ENCODE peak calls at places on chromosome 5, in nine cellular contexts. One of them, this sample, is unnamed.

GRCh38 chr5:97764700-97765099 is 581.7 kb upstream of the RIOK2 start:
- DNase-seq in WTC11: no peak
- DNase-seq in left ventricle myocardium inferior: no peak
- DNase-seq in type B pancreatic cell: no peak
- DNase-seq in natural killer cell: no peak
- DNase-seq in mucosa of descending colon: no peak
- DNase-seq in left lung: no peak
- DNase-seq in body of pancreas: no peak
- DNase-seq in cardiac muscle cell: peak
- DNase-seq in this sample: no peak

GRCh38 chr5:98742395-98743073 is 30.9 kb upstream of the RGMB start:
- DNase-seq in WTC11: no peak
- DNase-seq in left ventricle myocardium inferior: no peak
- DNase-seq in type B pancreatic cell: no peak
- DNase-seq in natural killer cell: no peak
- DNase-seq in mucosa of descending colon: no peak
- DNase-seq in left lung: no peak
- DNase-seq in body of pancreas: no peak
- DNase-seq in cardiac muscle cell: no peak
- DNase-seq in this sample: no peak

GRCh38 chr5:133063965-133064364 is 12.2 kb downstream of the HSPA4 start:
- DNase-seq in WTC11: no peak
- DNase-seq in left ventricle myocardium inferior: no peak
- DNase-seq in type B pancreatic cell: no peak
- DNase-seq in natural killer cell: no peak
- DNase-seq in mucosa of descending colon: no peak
- DNase-seq in left lung: no peak
- DNase-seq in body of pancreas: no peak
- DNase-seq in cardiac muscle cell: no peak
- DNase-seq in this sample: no peak

GRCh38 chr5:113678924-113679575 is 165.6 kb downstream of the YTHDC2 start:
- DNase-seq in WTC11: peak
- DNase-seq in left ventricle myocardium inferior: no peak
- DNase-seq in type B pancreatic cell: no peak
- DNase-seq in natural killer cell: no peak
- DNase-seq in mucosa of descending colon: no peak
- DNase-seq in left lung: no peak
- DNase-seq in body of pancreas: peak
- DNase-seq in cardiac muscle cell: peak
- DNase-seq in this sample: no peak

GRCh38 chr5:39547548-39548154 is 122.9 kb upstream of the DAB2 start:
- DNase-seq in WTC11: no peak
- DNase-seq in left ventricle myocardium inferior: no peak
- DNase-seq in type B pancreatic cell: no peak
- DNase-seq in natural killer cell: no peak
- DNase-seq in mucosa of descending colon: no peak
- DNase-seq in left lung: no peak
- DNase-seq in body of pancreas: peak
- DNase-seq in cardiac muscle cell: peak
- DNase-seq in this sample: no peak

GRCh38 chr5:170633235-170634041 is 129.6 kb downstream of the KCNIP1 start:
- DNase-seq in WTC11: peak
- DNase-seq in left ventricle myocardium inferior: peak
- DNase-seq in type B pancreatic cell: no peak
- DNase-seq in natural killer cell: no peak
- DNase-seq in mucosa of descending colon: no peak
- DNase-seq in left lung: no peak
- DNase-seq in body of pancreas: peak
- DNase-seq in cardiac muscle cell: peak
- DNase-seq in this sample: no peak

GRCh38 chr5:130966990-130967389 is 198.1 kb downstream of the HINT1 start:
- DNase-seq in WTC11: no peak
- DNase-seq in left ventricle myocardium inferior: no peak
- DNase-seq in type B pancreatic cell: no peak
- DNase-seq in natural killer cell: no peak
- DNase-seq in mucosa of descending colon: no peak
- DNase-seq in left lung: no peak
- DNase-seq in body of pancreas: no peak
- DNase-seq in cardiac muscle cell: no peak
- DNase-seq in this sample: no peak

GRCh38 chr5:143592648-143593047 is 189.2 kb upstream of the NR3C1 start:
- DNase-seq in WTC11: no peak
- DNase-seq in left ventricle myocardium inferior: no peak
- DNase-seq in type B pancreatic cell: no peak
- DNase-seq in natural killer cell: no peak
- DNase-seq in mucosa of descending colon: peak
- DNase-seq in left lung: no peak
- DNase-seq in body of pancreas: no peak
- DNase-seq in cardiac muscle cell: peak
- DNase-seq in this sample: no peak

GRCh38 chr5:10737880-10738279 is 23.2 kb downstream of the DAP start:
- DNase-seq in WTC11: no peak
- DNase-seq in left ventricle myocardium inferior: no peak
- DNase-seq in type B pancreatic cell: no peak
- DNase-seq in natural killer cell: no peak
- DNase-seq in mucosa of descending colon: no peak
- DNase-seq in left lung: no peak
- DNase-seq in body of pancreas: no peak
- DNase-seq in cardiac muscle cell: no peak
- DNase-seq in this sample: no peak

GRCh38 chr5:24630925-24631324 is 13.9 kb downstream of the CDH10 start:
- DNase-seq in WTC11: no peak
- DNase-seq in left ventricle myocardium inferior: no peak
- DNase-seq in type B pancreatic cell: no peak
- DNase-seq in natural killer cell: no peak
- DNase-seq in mucosa of descending colon: no peak
- DNase-seq in left lung: no peak
- DNase-seq in body of pancreas: no peak
- DNase-seq in cardiac muscle cell: no peak
- DNase-seq in this sample: no peak

GRCh38 chr5:92308679-92309078 is 925.6 kb upstream of the ARRDC3 start:
- DNase-seq in WTC11: no peak
- DNase-seq in left ventricle myocardium inferior: no peak
- DNase-seq in type B pancreatic cell: no peak
- DNase-seq in natural killer cell: no peak
- DNase-seq in mucosa of descending colon: no peak
- DNase-seq in left lung: no peak
- DNase-seq in body of pancreas: no peak
- DNase-seq in cardiac muscle cell: no peak
- DNase-seq in this sample: no peak

GRCh38 chr5:108311682-108312081 is 70.2 kb downstream of the FBXL17 start:
- DNase-seq in WTC11: no peak
- DNase-seq in left ventricle myocardium inferior: no peak
- DNase-seq in type B pancreatic cell: no peak
- DNase-seq in natural killer cell: no peak
- DNase-seq in mucosa of descending colon: no peak
- DNase-seq in left lung: no peak
- DNase-seq in body of pancreas: no peak
- DNase-seq in cardiac muscle cell: no peak
- DNase-seq in this sample: no peak

GRCh38 chr5:142201471-142201887 is 92.9 kb downstream of the NDFIP1 start:
- DNase-seq in WTC11: no peak
- DNase-seq in left ventricle myocardium inferior: no peak
- DNase-seq in type B pancreatic cell: no peak
- DNase-seq in natural killer cell: no peak
- DNase-seq in mucosa of descending colon: no peak
- DNase-seq in left lung: no peak
- DNase-seq in body of pancreas: no peak
- DNase-seq in cardiac muscle cell: peak
- DNase-seq in this sample: no peak

GRCh38 chr5:131375351-131375750 is 111.5 kb downstream of the CDC42SE2 start:
- DNase-seq in WTC11: no peak
- DNase-seq in left ventricle myocardium inferior: no peak
- DNase-seq in type B pancreatic cell: no peak
- DNase-seq in natural killer cell: no peak
- DNase-seq in mucosa of descending colon: no peak
- DNase-seq in left lung: no peak
- DNase-seq in body of pancreas: no peak
- DNase-seq in cardiac muscle cell: no peak
- DNase-seq in this sample: no peak

GRCh38 chr5:179467441-179467840 is 82.9 kb upstream of the RUFY1 start:
- DNase-seq in WTC11: no peak
- DNase-seq in left ventricle myocardium inferior: no peak
- DNase-seq in type B pancreatic cell: no peak
- DNase-seq in natural killer cell: no peak
- DNase-seq in mucosa of descending colon: no peak
- DNase-seq in left lung: no peak
- DNase-seq in body of pancreas: no peak
- DNase-seq in cardiac muscle cell: no peak
- DNase-seq in this sample: no peak

DNA sequence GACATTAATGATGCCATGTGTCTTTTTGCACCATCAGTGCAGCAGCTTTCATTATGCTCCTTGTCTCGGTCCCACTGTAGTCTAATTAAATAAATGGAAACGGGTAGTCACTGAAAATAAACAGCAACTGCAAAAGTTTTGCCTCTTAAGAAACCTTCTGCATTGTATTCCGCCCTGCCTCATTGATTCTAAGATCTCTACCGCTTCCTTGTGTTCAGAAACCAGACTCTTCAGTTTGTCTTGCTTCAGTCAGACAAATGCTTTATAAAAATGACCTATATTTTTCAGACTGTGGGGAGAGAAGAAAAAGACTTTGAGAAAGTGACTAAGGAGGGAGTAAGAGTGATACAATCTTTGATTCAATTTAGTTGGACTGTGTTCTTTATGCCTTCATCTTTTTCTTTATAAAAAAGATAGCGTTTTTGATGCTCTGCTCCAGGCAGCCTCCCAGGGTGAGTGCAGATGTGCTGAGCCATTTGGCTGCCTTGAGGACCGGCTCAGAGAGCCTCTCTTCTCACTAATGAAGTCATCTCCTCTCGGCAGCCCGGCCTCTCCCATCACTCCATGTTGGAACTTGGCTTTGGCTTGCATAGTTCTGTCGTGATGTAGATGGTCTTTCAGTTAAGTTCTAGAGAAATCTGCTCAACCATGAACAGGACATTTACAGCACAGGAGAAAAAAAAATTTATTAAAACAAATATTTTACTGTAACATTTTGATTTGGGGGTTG is 4.1 kb upstream of the VCAN start:
- DNase-seq in WTC11: no peak
- DNase-seq in left ventricle myocardium inferior: peak
- DNase-seq in type B pancreatic cell: no peak
- DNase-seq in natural killer cell: no peak
- DNase-seq in mucosa of descending colon: no peak
- DNase-seq in left lung: no peak
- DNase-seq in body of pancreas: peak
- DNase-seq in cardiac muscle cell: peak
- DNase-seq in this sample: no peak
- TF ChIP-seq CTCF in WTC11: no peak
- TF ChIP-seq CTCF in left ventricle myocardium inferior: peak
- TF ChIP-seq CTCF in type B pancreatic cell: peak
- TF ChIP-seq CTCF in natural killer cell: no peak
- TF ChIP-seq CTCF in mucosa of descending colon: no peak
- TF ChIP-seq CTCF in left lung: no peak
- TF ChIP-seq CTCF in body of pancreas: no peak
- TF ChIP-seq CTCF in cardiac muscle cell: peak
- TF ChIP-seq CTCF in this sample: no peak

DNA sequence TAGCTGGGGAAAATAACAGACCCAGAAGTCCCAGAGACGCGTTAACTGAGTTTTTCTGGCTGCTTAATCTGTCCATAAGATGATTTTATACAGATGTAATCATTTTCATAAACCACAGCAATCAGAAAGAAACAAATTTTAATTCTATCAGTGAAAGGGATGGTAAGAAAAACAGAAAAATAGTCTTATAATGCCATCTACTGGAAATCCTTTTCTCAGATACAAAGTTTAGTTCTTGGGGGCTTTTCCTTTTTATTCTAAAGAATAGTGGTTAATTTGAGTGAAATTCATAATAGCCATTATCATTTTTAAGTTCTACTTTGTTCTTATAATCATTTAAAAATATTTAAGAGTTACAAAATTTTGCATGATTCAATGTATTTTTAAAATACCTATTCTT is 44.4 kb downstream of the DROSHA start:
- DNase-seq in WTC11: no peak
- DNase-seq in left ventricle myocardium inferior: no peak
- DNase-seq in type B pancreatic cell: no peak
- DNase-seq in natural killer cell: no peak
- DNase-seq in mucosa of descending colon: no peak
- DNase-seq in left lung: no peak
- DNase-seq in body of pancreas: no peak
- DNase-seq in cardiac muscle cell: no peak
- DNase-seq in this sample: no peak
- TF ChIP-seq CTCF in WTC11: no peak
- TF ChIP-seq CTCF in left ventricle myocardium inferior: no peak
- TF ChIP-seq CTCF in type B pancreatic cell: peak
- TF ChIP-seq CTCF in natural killer cell: no peak
- TF ChIP-seq CTCF in mucosa of descending colon: no peak
- TF ChIP-seq CTCF in left lung: no peak
- TF ChIP-seq CTCF in body of pancreas: no peak
- TF ChIP-seq CTCF in cardiac muscle cell: no peak
- TF ChIP-seq CTCF in this sample: peak

GRCh38 chr5:153714732-153715287 is 224.3 kb downstream of the GRIA1 start:
- DNase-seq in WTC11: no peak
- DNase-seq in left ventricle myocardium inferior: no peak
- DNase-seq in type B pancreatic cell: no peak
- DNase-seq in natural killer cell: no peak
- DNase-seq in mucosa of descending colon: no peak
- DNase-seq in left lung: no peak
- DNase-seq in body of pancreas: no peak
- DNase-seq in cardiac muscle cell: no peak
- DNase-seq in this sample: no peak

GRCh38 chr5:153707626-153708025 is 217.2 kb downstream of the GRIA1 start:
- DNase-seq in WTC11: no peak
- DNase-seq in left ventricle myocardium inferior: no peak
- DNase-seq in type B pancreatic cell: no peak
- DNase-seq in natural killer cell: no peak
- DNase-seq in mucosa of descending colon: no peak
- DNase-seq in left lung: no peak
- DNase-seq in body of pancreas: no peak
- DNase-seq in cardiac muscle cell: no peak
- DNase-seq in this sample: no peak

GRCh38 chr5:153713913-153714312 is 223.4 kb downstream of the GRIA1 start:
- DNase-seq in WTC11: no peak
- DNase-seq in left ventricle myocardium inferior: no peak
- DNase-seq in type B pancreatic cell: no peak
- DNase-seq in natural killer cell: no peak
- DNase-seq in mucosa of descending colon: no peak
- DNase-seq in left lung: no peak
- DNase-seq in body of pancreas: no peak
- DNase-seq in cardiac muscle cell: no peak
- DNase-seq in this sample: no peak

GRCh38 chr5:153712946-153713345 is 222.5 kb downstream of the GRIA1 start:
- DNase-seq in WTC11: no peak
- DNase-seq in left ventricle myocardium inferior: no peak
- DNase-seq in type B pancreatic cell: no peak
- DNase-seq in natural killer cell: no peak
- DNase-seq in mucosa of descending colon: no peak
- DNase-seq in left lung: no peak
- DNase-seq in body of pancreas: no peak
- DNase-seq in cardiac muscle cell: no peak
- DNase-seq in this sample: no peak

GRCh38 chr5:153711755-153712154 is 221.3 kb downstream of the GRIA1 start:
- DNase-seq in WTC11: no peak
- DNase-seq in left ventricle myocardium inferior: no peak
- DNase-seq in type B pancreatic cell: no peak
- DNase-seq in natural killer cell: no peak
- DNase-seq in mucosa of descending colon: no peak
- DNase-seq in left lung: no peak
- DNase-seq in body of pancreas: no peak
- DNase-seq in cardiac muscle cell: no peak
- DNase-seq in this sample: no peak
- TF ChIP-seq CTCF in WTC11: no peak
- TF ChIP-seq CTCF in left ventricle myocardium inferior: peak
- TF ChIP-seq CTCF in type B pancreatic cell: peak
- TF ChIP-seq CTCF in natural killer cell: no peak
- TF ChIP-seq CTCF in mucosa of descending colon: no peak
- TF ChIP-seq CTCF in left lung: no peak
- TF ChIP-seq CTCF in body of pancreas: no peak
- TF ChIP-seq CTCF in cardiac muscle cell: no peak
- TF ChIP-seq CTCF in this sample: peak

GRCh38 chr5:16596541-16596940 is 20.3 kb downstream of the RETREG1 start:
- DNase-seq in WTC11: no peak
- DNase-seq in left ventricle myocardium inferior: no peak
- DNase-seq in type B pancreatic cell: no peak
- DNase-seq in natural killer cell: no peak
- DNase-seq in mucosa of descending colon: no peak
- DNase-seq in left lung: no peak
- DNase-seq in body of pancreas: no peak
- DNase-seq in cardiac muscle cell: no peak
- DNase-seq in this sample: peak
- TF ChIP-seq CTCF in WTC11: no peak
- TF ChIP-seq CTCF in left ventricle myocardium inferior: no peak
- TF ChIP-seq CTCF in type B pancreatic cell: no peak
- TF ChIP-seq CTCF in natural killer cell: no peak
- TF ChIP-seq CTCF in mucosa of descending colon: no peak
- TF ChIP-seq CTCF in left lung: no peak
- TF ChIP-seq CTCF in body of pancreas: no peak
- TF ChIP-seq CTCF in cardiac muscle cell: no peak
- TF ChIP-seq CTCF in this sample: no peak